ENCODE peak calls at places on chromosomes 2 and 18, in nine cellular contexts. B is AG08396, O is globus pallidus, D is cardiac septum, W is AML-193, H is psoas muscle, A is endothelial cell, Q is GM23248, L is hepatic stellate cell. M is an unnamed sample.

GRCh38 chr2:37500031-37500430 is 155.6 kb downstream of the QPCT start:
- DNase-seq in B (peak), O (no peak), D (no peak), W (no peak), H (no peak), A (no peak), Q (peak), L (no peak), M (no peak)

GRCh38 chr2:225401001-225401400 is 1.5 kb downstream of the NYAP2 start:
- DNase-seq in B (no peak), O (no peak), D (no peak), W (no peak), H (no peak), A (no peak), Q (no peak), L (no peak), M (no peak)

GRCh38 chr2:37911296-37911888 is 13.7 kb upstream of the RMDN2 start:
- DNase-seq in B (no peak), O (no peak), D (no peak), W (peak), H (no peak), A (no peak), Q (no peak), L (no peak), M (no peak)

GRCh38 chr2:61534926-61535325 is 3.2 kb downstream of the XPO1 start:
- DNase-seq in B (no peak), O (no peak), D (no peak), W (no peak), H (no peak), A (no peak), Q (peak), L (no peak), M (no peak)

GRCh38 chr2:210442457-210442856 is 34.1 kb downstream of the LANCL1 start:
- DNase-seq in B (no peak), O (no peak), D (no peak), W (no peak), H (no peak), A (no peak), Q (no peak), L (no peak), M (no peak)

GRCh38 chr2:122236152-122236892 is 480.9 kb downstream of the TSN start:
- DNase-seq in B (peak), O (no peak), D (no peak), W (no peak), H (peak), A (no peak), Q (peak), L (peak), M (no peak)

GRCh38 chr18:58186258-58186948 is 142.4 kb downstream of the NEDD4L start:
- DNase-seq in B (peak), O (no peak), D (no peak), W (no peak), H (no peak), A (no peak), Q (peak), L (peak), M (no peak)

GRCh38 chr2:204486855-204487254 is 58.4 kb upstream of the PARD3B start:
- DNase-seq in B (no peak), O (no peak), D (no peak), W (no peak), H (no peak), A (no peak), Q (peak), L (peak), M (no peak)

GRCh38 chr2:39033980-39034379 is 86.9 kb downstream of the SOS1 start:
- DNase-seq in B (peak), O (no peak), D (no peak), W (no peak), H (no peak), A (no peak), Q (peak), L (no peak), M (no peak)

GRCh38 chr18:49731860-49732311 is 81.4 kb downstream of the ACAA2 start:
- DNase-seq in B (no peak), O (no peak), D (no peak), W (no peak), H (no peak), A (no peak), Q (no peak), L (no peak), M (no peak)

GRCh38 chr2:184549153-184549552 is 49.2 kb upstream of the ZNF804A start:
- DNase-seq in B (no peak), O (no peak), D (no peak), W (no peak), H (no peak), A (no peak), Q (no peak), L (no peak), M (no peak)